ENCODE peak calls at places on chromosomes 4 and X, in five cellular contexts. D is transverse colon, L is ovary, V is HepG2, B is A549. I is an unnamed sample.

GRCh38 chrX:52574416-52575275 is 57.8 kb upstream of the XAGE1B start:
- DNase-seq in D (peak; percentile 27), L (no peak), V (peak; percentile 39), B (peak; percentile 76), I (no peak)

GRCh38 chr4:144295286-144295995 is 154.9 kb upstream of the GYPA start:
- DNase-seq in D (no peak), L (no peak), V (no peak), B (no peak), I (no peak)

GRCh38 chrX:75781618-75782017 is 3.4 kb downstream of the MAGEE2 start:
- DNase-seq in D (no peak), L (peak; percentile 29), V (no peak), B (no peak), I (no peak)

GRCh38 chr4:172042714-172043114 is 229.5 kb downstream of the GALNTL6 start:
- DNase-seq in D (no peak), L (no peak), V (peak; percentile 7), B (peak; percentile 6), I (no peak)

GRCh38 chr4:172982151-172982590 is 186.4 kb upstream of the GALNT7 start:
- DNase-seq in D (no peak), L (no peak), V (no peak), B (peak; percentile 90), I (no peak)

GRCh38 chrX:130085551-130085986 is 24.7 kb downstream of the ELF4 start:
- DNase-seq in D (no peak), L (no peak), V (no peak), B (no peak), I (no peak)

GRCh38 chr4:1395941-1396805 is 10.1 kb downstream of the NKX1-1 start:
- DNase-seq in D (no peak), L (no peak), V (no peak), B (no peak), I (no peak)

GRCh38 chrX:152177497-152178269 is 39.3 kb upstream of the MAGEA10 start:
- DNase-seq in D (no peak), L (no peak), V (no peak), B (no peak), I (no peak)

GRCh38 chrX:151359341-151359740 is 37.7 kb upstream of the VMA21 start:
- DNase-seq in D (no peak), L (no peak), V (no peak), B (no peak), I (no peak)

GRCh38 chr4:19319607-19320006 is 932.1 kb upstream of the SLIT2 start:
- DNase-seq in D (no peak), L (no peak), V (no peak), B (no peak), I (no peak)

GRCh38 chrX:124256981-124257380 is 75.5 kb upstream of the TEX13D start:
- DNase-seq in D (no peak), L (no peak), V (no peak), B (no peak), I (no peak)

GRCh38 chrX:1086444-1087409 is 125.7 kb downstream of the CRLF2 start:
- DNase-seq in D (no peak), L (no peak), V (no peak), B (peak; percentile 97), I (no peak)

DNA sequence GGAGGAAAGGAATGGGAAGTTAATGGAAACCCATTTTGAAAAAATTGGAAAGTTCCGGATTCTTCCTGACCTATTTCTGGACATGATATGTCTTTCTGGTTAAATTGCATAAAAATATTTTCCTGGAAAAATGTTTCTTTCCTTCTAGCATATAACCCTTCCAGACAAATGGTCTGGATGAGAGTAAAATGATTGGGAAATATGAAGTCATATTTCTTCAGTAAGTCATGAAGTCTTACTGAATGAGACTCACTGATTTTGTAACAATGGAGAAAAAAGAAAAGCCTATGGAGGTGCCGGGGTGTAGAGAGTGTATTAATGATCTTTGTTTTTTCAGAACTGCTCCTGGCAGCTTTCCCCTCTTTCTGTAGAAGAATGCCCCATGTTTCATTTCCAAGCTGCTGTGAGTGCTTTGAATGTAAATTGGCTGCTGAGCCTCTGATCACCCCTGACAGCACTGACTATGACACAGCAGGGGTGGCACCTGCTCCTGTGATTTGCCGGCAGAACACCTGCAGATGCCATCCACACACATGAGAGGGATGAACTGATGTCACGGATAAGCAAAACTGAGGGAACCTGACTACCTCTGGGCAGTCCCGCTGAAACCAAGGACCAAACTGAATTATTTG is 19.7 kb upstream of the ZNF41 start:
- DNase-seq in D (no peak), L (no peak), V (no peak), B (no peak), I (no peak)
- TF ChIP-seq EP300 in D (no peak), L (no peak), V (no peak), B (no peak), I (no peak)

DNA sequence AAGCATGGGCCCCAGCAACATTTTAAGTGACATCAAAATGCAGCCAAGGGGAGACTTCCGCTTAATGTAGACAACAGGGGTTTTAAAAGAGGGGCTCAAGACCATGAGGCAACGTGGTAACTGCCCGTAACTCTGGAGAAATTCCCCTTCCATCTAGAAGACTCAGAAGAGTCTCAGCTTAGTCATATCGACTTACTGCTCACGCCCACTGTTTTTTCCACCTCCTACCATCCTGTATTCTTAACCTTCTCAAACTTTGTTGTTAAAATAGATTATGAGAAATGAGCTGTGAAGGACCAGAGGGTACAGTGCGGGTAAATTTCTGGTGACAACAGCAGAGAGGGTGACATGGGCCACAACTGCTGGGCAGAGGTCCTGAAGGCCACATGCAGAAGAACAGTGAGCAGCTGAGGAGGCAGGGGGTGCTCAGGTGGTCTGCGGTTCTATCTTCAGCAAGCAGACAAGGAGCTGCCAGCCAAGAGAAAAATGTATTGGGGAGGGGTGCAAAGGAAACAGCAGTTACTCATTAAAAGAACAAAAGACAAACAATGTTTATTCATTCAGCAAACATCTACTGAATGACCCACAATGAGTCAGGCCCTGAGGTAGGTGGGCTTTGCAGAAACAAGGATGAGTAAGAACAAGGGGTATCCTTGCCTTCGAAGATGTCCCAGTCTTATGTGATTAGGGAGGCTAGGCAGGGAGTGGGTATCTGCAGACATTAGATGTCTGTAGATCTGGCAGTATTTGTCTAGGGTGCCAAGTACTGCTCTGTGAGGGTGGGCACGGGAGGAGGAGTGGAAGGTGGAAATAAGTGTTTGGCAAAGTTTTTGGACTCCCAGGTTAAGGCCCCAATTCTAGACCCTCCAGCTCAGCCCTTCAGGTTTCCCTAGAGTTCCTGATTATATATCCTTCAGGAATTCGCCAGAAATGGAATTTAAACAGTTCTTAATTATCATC is 175.3 kb downstream of the TSPAN5 start:
- DNase-seq in D (no peak), L (no peak), V (peak; percentile 5), B (peak; percentile 72), I (no peak)
- TF ChIP-seq EP300 in D (no peak), L (no peak), V (no peak), B (peak; percentile 51), I (no peak)

DNA sequence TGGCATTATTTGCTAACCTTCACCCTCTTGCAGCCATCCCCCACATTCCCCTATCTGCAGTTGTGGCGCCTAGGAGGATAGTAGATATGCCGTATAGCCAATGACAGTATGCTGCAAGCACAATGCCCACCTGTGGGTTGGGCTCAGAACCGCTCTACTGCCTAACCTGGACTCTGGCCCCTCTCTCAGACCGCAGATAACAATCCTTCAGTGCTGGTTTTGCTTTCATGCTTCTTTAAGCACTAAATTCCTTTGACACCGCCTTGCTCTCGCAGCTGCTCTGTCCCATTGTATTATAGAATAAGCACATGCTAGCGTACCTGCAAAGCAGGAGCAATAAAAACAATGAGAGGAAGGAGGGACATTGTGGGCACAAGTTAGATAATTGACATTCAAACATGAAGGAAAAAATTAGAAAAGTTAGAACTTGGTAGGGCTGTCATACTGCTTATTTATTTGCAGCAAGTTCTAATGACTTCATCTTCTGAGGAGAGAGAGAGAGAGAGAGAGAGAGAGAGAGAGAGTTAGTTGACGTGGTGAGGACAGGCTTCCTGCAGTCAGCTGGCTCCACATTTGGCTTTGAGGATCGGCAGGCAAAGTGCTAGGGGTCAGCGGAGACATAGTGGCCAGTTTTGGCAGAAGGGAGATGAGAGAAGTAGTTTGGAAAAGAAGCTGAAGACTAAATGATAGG is 55.8 kb downstream of the WWC2 start:
- DNase-seq in D (peak; percentile 14), L (no peak), V (peak; percentile 96), B (no peak), I (no peak)
- TF ChIP-seq EP300 in D (no peak), L (no peak), V (peak; percentile 19), B (no peak), I (no peak)

GRCh38 chr4:47562297-47562696 is 77.2 kb downstream of the ATP10D start:
- DNase-seq in D (no peak), L (no peak), V (no peak), B (no peak), I (no peak)
- TF ChIP-seq EP300 in D (no peak), L (no peak), V (no peak), B (no peak), I (no peak)

DNA sequence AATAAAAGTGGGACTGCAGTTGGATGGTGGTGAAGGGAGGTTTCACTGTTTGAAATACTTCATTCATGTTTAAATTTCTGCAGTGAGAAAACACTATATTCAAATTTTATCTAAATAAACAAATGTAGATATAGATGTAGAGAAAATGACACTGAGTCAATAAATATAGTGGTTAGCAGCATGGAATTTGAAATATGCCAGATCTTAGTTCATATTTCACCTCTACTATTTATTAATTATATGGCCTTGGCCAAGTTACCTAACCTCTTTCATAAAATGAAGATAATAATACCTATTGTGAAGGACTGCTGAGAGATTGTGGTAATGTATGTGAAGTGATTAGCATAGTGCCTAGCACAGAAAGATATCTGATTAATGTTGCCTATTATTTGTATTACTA is 70.5 kb downstream of the AGTR2 start:
- DNase-seq in D (no peak), L (no peak), V (no peak), B (no peak), I (no peak)
- TF ChIP-seq EP300 in D (no peak), L (no peak), V (no peak), B (no peak), I (no peak)

DNA sequence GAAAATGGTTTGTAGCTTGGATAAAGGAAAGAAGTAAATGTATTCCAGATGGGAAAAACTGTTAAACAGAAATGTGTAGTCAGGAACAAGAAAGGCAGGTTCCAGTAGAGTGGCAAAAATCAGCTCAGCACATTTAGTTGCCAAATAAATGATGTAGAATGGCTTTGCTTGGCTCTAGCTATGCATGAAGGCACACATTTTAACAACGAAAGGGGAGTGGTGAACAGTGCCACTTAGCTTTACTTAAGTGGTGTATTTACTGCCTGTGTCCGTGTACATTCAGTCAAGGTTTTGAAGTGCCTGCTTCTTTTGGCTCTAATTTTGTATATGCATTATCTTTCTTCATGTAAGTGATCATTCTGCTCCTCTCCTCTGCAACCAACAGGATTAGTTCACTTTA is 644.5 kb upstream of the ATOH1 start:
- DNase-seq in D (no peak), L (no peak), V (no peak), B (no peak), I (no peak)
- TF ChIP-seq EP300 in D (no peak), L (no peak), V (no peak), B (no peak), I (no peak)

GRCh38 chrX:37487271-37487670 is 84.2 kb upstream of the LANCL3 start:
- DNase-seq in D (no peak), L (no peak), V (no peak), B (no peak), I (no peak)
- TF ChIP-seq EP300 in D (no peak), L (no peak), V (no peak), B (no peak), I (no peak)

GRCh38 chr4:40055379-40055872 is 1.2 kb upstream of the N4BP2 start:
- DNase-seq in D (no peak), L (no peak), V (peak; percentile 5), B (no peak), I (no peak)
- TF ChIP-seq EP300 in D (no peak), L (no peak), V (no peak), B (no peak), I (no peak)

GRCh38 chr4:115729739-115730266 is 616.4 kb upstream of the NDST4 start:
- DNase-seq in D (no peak), L (no peak), V (no peak), B (no peak), I (no peak)
- TF ChIP-seq EP300 in D (no peak), L (no peak), V (no peak), B (no peak), I (no peak)